ENCODE peak calls at places on chromosomes 3 and 15, in four cellular contexts. G is H9, F is IMR-90, V is mesendoderm. M is an unnamed sample.

GRCh38 chr15:33700695-33701303 is 267.5 kb upstream of the CHRM5 start:
- DNase-seq in G (peak), F (peak), V (peak), M (peak)

GRCh38 chr3:117920240-117920923 is 1114.3 kb downstream of the IGSF11 start:
- DNase-seq in G (no peak), F (no peak), V (no peak), M (no peak)

GRCh38 chr15:45150481-45150880 is 20.7 kb downstream of the DUOX1 start:
- DNase-seq in G (no peak), F (peak), V (no peak), M (no peak)

GRCh38 chr3:47414666-47415587 is 34.1 kb downstream of the PTPN23 start:
- DNase-seq in G (no peak), F (no peak), V (no peak), M (no peak)

GRCh38 chr3:9678493-9678892 is 25.1 kb upstream of the CPNE9 start:
- DNase-seq in G (no peak), F (no peak), V (no peak), M (no peak)

GRCh38 chr15:40847225-40847961 is 3.5 kb downstream of the SPINT1 start:
- DNase-seq in G (peak), F (peak), V (peak), M (no peak)

GRCh38 chr3:134803652-134804051 is 8.6 kb downstream of the EPHB1 start:
- DNase-seq in G (no peak), F (no peak), V (no peak), M (no peak)

GRCh38 chr3:144107923-144108322 is 136.3 kb downstream of the DIPK2A start:
- DNase-seq in G (no peak), F (no peak), V (no peak), M (no peak)

GRCh38 chr3:193780810-193781472 is 187.9 kb downstream of the OPA1 start:
- DNase-seq in G (peak), F (peak), V (peak), M (peak)

GRCh38 chr3:105829879-105830622 is 38.8 kb downstream of the CBLB start:
- DNase-seq in G (no peak), F (peak), V (no peak), M (no peak)

GRCh38 chr3:179098388-179099077 is 26.9 kb upstream of the ZMAT3 start:
- DNase-seq in G (no peak), F (peak), V (no peak), M (no peak)

GRCh38 chr3:172517859-172518466 is 5.3 kb downstream of the TNFSF10 start:
- DNase-seq in G (no peak), F (no peak), V (no peak), M (no peak)

GRCh38 chr3:171260899-171261298 is 199.3 kb downstream of the TNIK start:
- DNase-seq in G (no peak), F (no peak), V (no peak), M (no peak)

GRCh38 chr3:189674249-189674913 is 43.2 kb downstream of the TP63 start:
- DNase-seq in G (no peak), F (no peak), V (no peak), M (no peak)

GRCh38 chr3:41405466-41405865 is 206.2 kb downstream of the CTNNB1 start:
- DNase-seq in G (no peak), F (no peak), V (no peak), M (no peak)

GRCh38 chr3:174270841-174271240 is 588.3 kb upstream of the NAALADL2 start:
- DNase-seq in G (no peak), F (peak), V (no peak), M (no peak)

GRCh38 chr15:96223939-96224338 is 106.6 kb upstream of the NR2F2 start:
- DNase-seq in G (no peak), F (no peak), V (no peak), M (no peak)

GRCh38 chr3:32952369-32953067 is 1.1 kb downstream of the CCR4 start:
- DNase-seq in G (no peak), F (no peak), V (no peak), M (no peak)

GRCh38 chr3:167066977-167067843 is 312.9 kb downstream of the ZBBX start:
- DNase-seq in G (no peak), F (no peak), V (no peak), M (no peak)

GRCh38 chr3:123444023-123444422 is 4.9 kb downstream of the ADCY5 start:
- DNase-seq in G (no peak), F (no peak), V (peak), M (no peak)

GRCh38 chr3:73144276-73144675 is 82.8 kb downstream of the EBLN2 start:
- DNase-seq in G (no peak), F (no peak), V (no peak), M (no peak)

GRCh38 chr3:119794971-119795612 is 13.2 kb downstream of the NR1I2 start:
- DNase-seq in G (peak), F (no peak), V (peak), M (peak)

GRCh38 chr3:193871093-193871485 is 264.9 kb upstream of the HES1 start:
- DNase-seq in G (no peak), F (no peak), V (no peak), M (no peak)

GRCh38 chr3:148604270-148605085 is 93.2 kb upstream of the AGTR1 start:
- DNase-seq in G (no peak), F (peak), V (no peak), M (no peak)

GRCh38 chr3:148528024-148528423 is 169.7 kb upstream of the AGTR1 start:
- DNase-seq in G (no peak), F (peak), V (no peak), M (no peak)

GRCh38 chr3:191329654-191330308 is 545 bp downstream of the UTS2B start:
- DNase-seq in G (peak), F (peak), V (peak), M (peak)

GRCh38 chr15:69526086-69526485 is 73.5 kb downstream of the RPLP1 start:
- DNase-seq in G (peak), F (peak), V (no peak), M (no peak)
- H3K27ac ChIP-seq in G (no peak), F (no peak), V (no peak), M (peak)

GRCh38 chr15:82903511-82903910 is 49.0 kb downstream of the HOMER2 start:
- DNase-seq in G (no peak), F (no peak), V (no peak), M (no peak)
- H3K4ac ChIP-seq in G (no peak), F (no peak), V (no peak), M (no peak)

GRCh38 chr3:16456784-16457415 is 56.6 kb downstream of the RFTN1 start:
- DNase-seq in G (no peak), F (peak), V (no peak), M (no peak)
- H3K27ac ChIP-seq in G (no peak), F (peak), V (no peak), M (no peak)

GRCh38 chr15:90562669-90563068 is 32.9 kb downstream of the CRTC3 start:
- DNase-seq in G (no peak), F (no peak), V (no peak), M (no peak)

GRCh38 chr15:90559119-90559518 is 29.4 kb downstream of the CRTC3 start:
- DNase-seq in G (no peak), F (no peak), V (no peak), M (no peak)

GRCh38 chr15:90563460-90563859 is 33.7 kb downstream of the CRTC3 start:
- DNase-seq in G (no peak), F (no peak), V (no peak), M (no peak)

GRCh38 chr15:90560229-90560771 is 30.6 kb downstream of the CRTC3 start:
- DNase-seq in G (no peak), F (peak), V (no peak), M (no peak)

GRCh38 chr15:90561344-90562244 is 31.9 kb downstream of the CRTC3 start:
- DNase-seq in G (no peak), F (peak), V (no peak), M (no peak)
- H3K4ac ChIP-seq in G (no peak), F (peak), V (no peak), M (no peak)

DNA sequence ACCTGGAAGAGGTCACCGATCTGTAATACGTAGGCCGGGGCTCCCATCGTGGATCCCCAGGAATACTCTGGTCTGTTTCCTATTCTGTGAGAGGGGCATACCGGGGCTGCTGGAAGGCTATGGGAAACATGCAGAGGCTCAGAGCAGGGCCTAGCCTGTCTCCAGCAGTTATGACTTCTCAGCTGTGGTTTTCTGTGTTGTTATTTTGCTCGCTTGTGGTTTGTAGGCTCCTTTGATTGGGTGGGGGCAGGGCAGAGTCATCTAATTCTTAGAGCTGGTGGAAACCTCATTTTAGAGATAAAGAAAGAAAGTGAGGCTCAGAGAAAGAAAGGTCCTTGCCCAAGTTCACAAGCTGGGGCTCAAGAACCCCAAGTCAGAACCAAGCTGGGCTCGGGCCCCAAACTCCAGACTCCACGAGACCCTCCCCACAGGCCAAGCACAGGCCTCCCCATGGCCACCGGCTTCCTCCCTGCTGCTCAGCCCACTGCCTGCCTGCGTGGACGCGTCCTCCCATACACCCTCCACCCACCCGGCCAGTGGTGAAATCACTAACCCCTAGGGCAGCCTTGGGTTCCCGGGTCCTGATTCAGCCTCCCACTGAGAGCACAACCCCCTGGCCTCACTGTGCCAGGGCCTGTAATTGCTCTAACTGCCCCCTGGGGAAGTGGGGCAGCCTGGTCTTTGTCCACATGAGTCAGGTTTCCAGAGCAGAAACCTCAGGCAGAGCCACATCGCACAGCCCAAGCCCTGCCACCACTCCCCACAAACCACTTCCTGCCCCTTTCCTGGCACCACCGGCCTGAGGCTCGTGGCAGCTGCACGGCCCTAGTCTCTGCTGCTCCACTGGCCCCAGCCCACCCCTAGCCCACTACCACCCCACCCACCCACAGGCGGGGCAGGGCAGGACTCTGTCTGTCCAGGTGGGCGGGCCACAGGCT is 270.8 kb downstream of the UACA start:
- DNase-seq in G (no peak), F (peak), V (no peak), M (no peak)
- H3K27ac ChIP-seq in G (no peak), F (peak), V (no peak), M (no peak)

DNA sequence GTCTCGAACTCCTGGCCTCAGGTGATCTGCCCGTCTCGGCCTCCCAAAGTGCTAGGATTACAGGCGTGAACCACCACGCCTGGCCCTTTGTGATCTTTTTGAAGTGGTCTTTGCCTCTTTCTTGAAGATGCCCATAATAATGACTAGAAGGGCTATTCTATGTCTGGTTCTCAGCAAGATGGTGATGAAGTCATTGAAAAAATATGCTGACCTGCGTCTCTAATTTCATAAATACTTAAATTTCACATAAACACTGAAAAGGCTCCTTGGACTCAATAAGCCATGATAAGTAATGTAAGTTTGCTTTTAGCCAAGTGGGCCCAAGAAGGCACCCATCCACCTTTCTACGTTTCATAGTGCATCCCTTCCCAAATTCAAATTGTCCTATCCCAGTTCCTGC is 775 bp upstream of the MAPK6 start:
- DNase-seq in G (no peak), F (peak), V (no peak), M (no peak)
- H3K4ac ChIP-seq in G (no peak), F (peak), V (no peak), M (no peak)

GRCh38 chr3:48432411-48433371 is 2.8 kb upstream of the PLXNB1 start:
- DNase-seq in G (peak), F (peak), V (peak), M (no peak)
- H3K27ac ChIP-seq in G (no peak), F (peak), V (no peak), M (peak)

DNA sequence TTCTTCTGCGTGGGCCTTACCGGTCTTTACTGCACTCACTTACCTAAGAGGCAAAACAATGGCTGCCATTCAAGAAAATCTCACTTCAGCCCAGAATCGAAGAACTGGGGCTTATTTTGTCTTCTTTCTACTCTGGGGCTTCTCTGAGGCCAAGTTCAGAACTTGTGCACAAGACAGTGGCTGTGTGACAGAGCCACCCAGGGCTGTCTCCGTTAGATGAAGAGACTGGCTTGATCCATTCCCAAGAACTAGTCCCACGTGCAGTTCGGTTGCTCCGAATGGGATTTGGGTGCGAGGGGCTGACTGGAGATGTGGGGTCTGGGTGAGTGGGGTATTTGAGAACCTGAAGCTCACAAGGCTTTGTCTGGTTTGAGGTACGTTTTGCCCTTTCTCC is 795 bp upstream of the TCF12 start:
- DNase-seq in G (no peak), F (no peak), V (no peak), M (no peak)
- H3K4ac ChIP-seq in G (no peak), F (peak), V (no peak), M (no peak)

GRCh38 chr3:126713229-126713628 is 9.2 kb downstream of the CHCHD6 start:
- DNase-seq in G (no peak), F (no peak), V (no peak), M (no peak)
- H3K27ac ChIP-seq in G (no peak), F (no peak), V (no peak), M (no peak)

DNA sequence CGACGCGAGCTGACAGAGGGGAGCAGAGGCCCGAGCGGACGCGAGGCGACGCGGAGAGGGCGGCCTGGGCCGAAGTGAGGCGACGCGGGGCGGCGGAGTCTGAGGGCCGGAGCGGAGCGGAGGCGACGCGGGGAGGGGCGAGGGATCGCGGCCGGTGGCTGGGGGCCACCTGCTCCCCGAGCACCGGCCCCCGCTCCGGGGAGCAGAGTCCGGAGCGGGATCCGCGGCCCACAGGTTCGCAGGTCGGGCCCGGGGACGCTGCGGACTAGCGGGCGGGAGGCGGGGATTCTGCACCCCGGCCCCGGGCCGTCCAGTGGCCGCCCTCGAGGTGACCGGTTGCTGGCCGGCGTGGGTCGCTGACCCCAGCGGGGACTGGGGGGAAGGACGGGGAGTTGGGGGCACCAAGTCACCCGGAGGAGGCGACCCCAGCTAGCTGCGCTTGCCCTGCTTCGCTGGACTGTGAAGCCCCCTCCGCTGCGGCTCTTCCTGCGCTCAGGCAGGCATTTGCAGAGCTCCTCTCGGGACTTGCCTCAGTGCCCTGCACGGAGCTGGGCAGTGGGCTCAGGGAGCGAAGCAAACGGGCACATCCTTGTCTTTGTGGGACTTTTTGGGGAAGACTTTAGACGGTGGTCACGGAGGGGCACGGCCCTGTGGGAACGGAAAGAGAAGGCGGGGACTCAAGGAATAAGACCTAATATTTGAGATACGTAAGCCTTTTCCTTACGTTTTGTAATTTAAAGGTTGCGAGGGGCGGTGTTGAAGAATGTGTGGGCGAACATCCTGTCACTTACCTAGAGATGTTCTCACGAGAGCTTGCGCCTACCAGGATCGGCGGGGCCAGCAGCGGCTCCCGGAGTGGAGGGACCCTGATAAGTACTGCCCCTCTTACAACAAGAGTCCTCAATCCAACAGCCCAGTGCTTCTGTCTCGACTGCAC is 568 bp downstream of the HMCES start:
- DNase-seq in G (peak), F (peak), V (peak), M (peak)
- H3K4ac ChIP-seq in G (no peak), F (peak), V (peak), M (no peak)